ENCODE peak calls at places on chromosomes 5 and 9, in six cellular contexts. G is IMR-90, L is trophoblast cell, K is H1, R is mesenchymal stem cell, X is mesendoderm. A is an unnamed sample.

GRCh38 chr9:75083188-75083976 is 4.6 kb downstream of the NMRK1 start:
- DNase-seq in L (peak), K (peak), G (no peak), R (no peak), X (peak), A (no peak)

GRCh38 chr5:154863291-154864080 is 5.1 kb downstream of the CNOT8 start:
- DNase-seq in L (no peak), K (no peak), G (no peak), R (no peak), X (no peak), A (no peak)

GRCh38 chr9:118578467-118578866 is 790.8 kb downstream of the BRINP1 start:
- DNase-seq in G (no peak), R (peak), X (no peak), L (no peak), K (no peak), A (no peak)

GRCh38 chr9:131432597-131433301 is 38.9 kb downstream of the PRRC2B start:
- DNase-seq in X (peak), L (no peak), G (peak), R (peak), K (no peak), A (no peak)

GRCh38 chr5:169331292-169331852 is 30.4 kb upstream of the SLIT3 start:
- DNase-seq in X (peak), R (peak), L (peak), K (no peak), G (no peak), A (no peak)

GRCh38 chr9:107161338-107161737 is 121.7 kb upstream of the RAD23B start:
- DNase-seq in K (no peak), G (no peak), R (no peak), X (no peak), L (no peak), A (no peak)

GRCh38 chr5:98248949-98249348 is 524.5 kb upstream of the RGMB start:
- DNase-seq in L (peak), G (peak), K (no peak), X (no peak), R (peak), A (no peak)

GRCh38 chr5:179162351-179163235 is 102.4 kb downstream of the ZNF354C start:
- DNase-seq in X (no peak), L (no peak), K (no peak), G (no peak), R (no peak), A (no peak)

GRCh38 chr5:38871790-38872551 is 26.2 kb downstream of the OSMR start:
- DNase-seq in K (no peak), G (peak), R (peak), X (peak), L (peak), A (no peak)

GRCh38 chr5:173310861-173311515 is 17.2 kb downstream of the STC2 start:
- DNase-seq in X (no peak), R (no peak), G (peak), L (no peak), K (no peak), A (no peak)

GRCh38 chr9:107954303-107954702 is 464.7 kb upstream of the KLF4 start:
- DNase-seq in L (no peak), G (no peak), X (no peak), K (no peak), R (no peak), A (no peak)

GRCh38 chr9:91053824-91054223 is 252.2 kb downstream of the SYK start:
- DNase-seq in L (no peak), R (no peak), G (no peak), K (no peak), X (no peak), A (no peak)

GRCh38 chr5:4366628-4367027 is 771.0 kb downstream of the IRX1 start:
- DNase-seq in K (no peak), X (no peak), L (no peak), G (no peak), R (no peak), A (no peak)

GRCh38 chr9:133876144-133876543 is 116.0 kb downstream of the VAV2 start:
- DNase-seq in L (peak), K (peak), R (no peak), G (no peak), X (peak), A (no peak)

DNA sequence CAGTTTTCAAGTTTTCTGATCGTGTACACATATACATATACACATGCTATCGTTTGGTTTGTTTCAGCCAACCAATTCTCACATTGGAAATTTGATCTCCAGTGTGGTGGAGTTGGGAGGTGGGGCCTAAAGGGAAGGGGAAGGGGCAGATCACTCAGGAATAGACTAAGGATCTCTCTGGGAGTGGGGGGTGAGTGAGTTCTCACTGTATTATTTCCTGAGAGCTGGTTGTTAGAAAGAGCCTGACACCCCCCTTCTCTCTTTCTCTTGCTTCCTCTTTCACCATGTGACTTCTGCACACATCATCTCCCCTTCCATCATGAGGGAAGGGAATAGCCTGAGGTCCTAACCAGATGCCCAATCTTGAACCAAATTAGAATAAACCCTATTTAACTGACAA is 551.7 kb downstream of the MAT2B start:
- DNase-seq in K (no peak), L (no peak), G (no peak), X (peak), R (no peak), A (no peak)
- H2BK5ac ChIP-seq in K (no peak), L (no peak), G (no peak), X (no peak), R (no peak), A (no peak)

GRCh38 chr9:129334744-129335080 is 156.7 kb upstream of the IER5L start:
- DNase-seq in R (no peak), K (no peak), G (no peak), L (peak), X (no peak), A (no peak)
- H2BK5ac ChIP-seq in R (peak), K (peak), G (peak), L (peak), X (peak), A (peak)

DNA sequence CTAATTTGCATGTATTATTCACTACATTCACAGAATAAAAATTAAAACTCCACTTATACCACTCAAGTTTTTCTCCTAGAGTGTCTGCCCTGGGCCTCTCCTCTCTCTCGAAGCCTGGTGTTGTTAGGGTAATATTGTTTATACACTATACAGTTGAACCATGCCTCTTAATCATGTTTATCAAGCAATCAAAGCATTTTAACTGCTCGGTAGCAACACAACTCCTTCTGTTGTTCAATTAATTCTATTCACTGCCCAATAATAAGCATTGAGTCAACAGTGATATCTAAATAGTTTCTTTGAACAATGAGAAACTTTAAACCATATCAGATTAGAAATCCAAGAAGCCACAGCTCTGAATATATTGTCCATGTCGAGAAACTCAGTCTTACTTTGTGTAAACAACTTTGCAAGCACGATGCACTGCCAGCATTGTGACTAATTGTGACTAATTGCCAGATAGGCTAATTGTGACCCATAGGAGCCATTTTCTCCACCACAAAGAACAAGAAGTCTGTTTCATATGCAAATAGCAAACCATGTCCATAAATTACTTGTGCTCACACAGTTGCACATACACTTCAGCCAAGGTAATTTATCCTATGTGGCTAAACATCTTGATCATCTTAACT is at the start of gene DNAH5:
- DNase-seq in G (peak), R (peak), K (no peak), L (no peak), X (no peak), A (no peak)
- H2BK5ac ChIP-seq in G (no peak), R (no peak), K (no peak), L (no peak), X (no peak), A (no peak)

GRCh38 chr9:129138144-129138462 is 26.9 kb downstream of the PTPA start:
- DNase-seq in L (no peak), X (no peak), G (no peak), K (no peak), R (no peak), A (no peak)

GRCh38 chr9:129140397-129141065 is 29.3 kb downstream of the PTPA start:
- DNase-seq in L (peak), G (peak), R (peak), X (peak), K (peak), A (no peak)

GRCh38 chr9:129138476-129139232 is 27.4 kb downstream of the PTPA start:
- DNase-seq in R (peak), L (peak), G (peak), X (no peak), K (no peak), A (no peak)

GRCh38 chr9:129139993-129140396 is 28.8 kb downstream of the PTPA start:
- DNase-seq in X (peak), K (no peak), L (peak), R (peak), G (peak), A (peak)

DNA sequence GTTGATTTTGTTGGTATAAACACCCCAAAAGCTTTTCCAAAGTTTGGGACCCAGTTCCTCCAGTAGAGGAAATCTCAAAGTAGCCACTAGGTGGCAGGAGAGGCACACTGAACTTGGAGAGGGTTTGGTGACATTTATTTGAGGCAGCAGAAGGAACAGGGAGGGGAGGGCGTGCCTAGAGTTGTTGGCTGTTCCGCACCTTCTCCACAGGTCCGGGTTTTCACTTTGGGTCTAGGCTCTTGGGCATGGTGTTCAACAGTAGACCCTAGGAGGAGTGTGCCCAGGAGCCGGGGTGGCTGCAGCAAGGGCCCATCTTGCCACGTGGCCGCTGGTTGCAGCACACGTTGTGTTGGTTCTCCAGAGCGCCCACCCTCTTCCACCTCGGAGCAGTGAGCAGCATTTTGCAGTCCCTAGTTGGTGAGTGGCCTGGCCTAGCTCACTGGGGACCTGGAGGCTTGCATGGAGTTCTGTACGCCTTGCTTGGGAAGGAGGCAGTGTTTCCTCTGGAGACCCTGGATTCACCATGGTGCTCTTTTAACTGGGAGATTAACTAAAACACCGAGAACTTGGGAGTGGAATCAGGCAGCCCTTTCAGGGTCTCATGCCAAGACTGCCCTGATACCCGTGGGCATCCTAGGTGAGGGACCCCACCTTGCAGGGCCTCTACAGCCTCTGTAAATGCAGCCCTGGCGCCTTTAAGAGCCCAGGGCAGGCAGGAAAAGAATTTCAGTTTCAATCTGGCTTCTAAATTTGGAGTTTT is 28.2 kb downstream of the PTPA start:
- DNase-seq in X (peak), G (peak), R (peak), L (peak), K (peak), A (peak)
- H2BK5ac ChIP-seq in X (peak), G (peak), R (peak), L (peak), K (peak), A (peak)

GRCh38 chr5:115720888-115721287 is 95.1 kb upstream of the TMED7 start:
- DNase-seq in L (no peak), X (no peak), G (no peak), R (no peak), K (no peak), A (no peak)
- H2BK5ac ChIP-seq in L (no peak), X (no peak), G (no peak), R (no peak), K (no peak), A (no peak)

GRCh38 chr9:83981126-83981871 is 694 bp downstream of the RMI1 start:
- DNase-seq in L (peak), G (peak), X (peak), R (peak), K (no peak), A (no peak)
- H2BK5ac ChIP-seq in L (peak), G (peak), X (peak), R (peak), K (peak), A (peak)

GRCh38 chr5:109705596-109705995 is 15.9 kb downstream of the MAN2A1 start:
- DNase-seq in R (peak), G (peak), K (no peak), X (peak), L (peak), A (no peak)
- H2BK5ac ChIP-seq in R (no peak), G (no peak), K (no peak), X (no peak), L (no peak), A (no peak)

DNA sequence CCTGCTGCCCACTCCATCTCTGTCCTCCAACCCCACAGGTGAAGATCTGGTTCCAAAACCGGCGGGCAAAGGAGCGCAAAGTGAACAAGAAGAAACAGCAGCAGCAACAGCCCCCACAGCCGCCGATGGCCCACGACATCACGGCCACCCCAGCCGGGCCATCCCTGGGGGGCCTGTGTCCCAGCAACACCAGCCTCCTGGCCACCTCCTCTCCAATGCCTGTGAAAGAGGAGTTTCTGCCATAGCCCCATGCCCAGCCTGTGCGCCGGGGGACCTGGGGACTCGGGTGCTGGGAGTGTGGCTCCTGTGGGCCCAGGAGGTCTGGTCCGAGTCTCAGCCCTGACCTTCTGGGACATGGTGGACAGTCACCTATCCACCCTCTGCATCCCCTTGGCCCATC is 6.4 kb upstream of the SLC6A7 start:
- DNase-seq in X (no peak), R (no peak), K (no peak), G (no peak), L (no peak), A (no peak)
- H2BK5ac ChIP-seq in X (no peak), R (no peak), K (no peak), G (no peak), L (no peak), A (no peak)

DNA sequence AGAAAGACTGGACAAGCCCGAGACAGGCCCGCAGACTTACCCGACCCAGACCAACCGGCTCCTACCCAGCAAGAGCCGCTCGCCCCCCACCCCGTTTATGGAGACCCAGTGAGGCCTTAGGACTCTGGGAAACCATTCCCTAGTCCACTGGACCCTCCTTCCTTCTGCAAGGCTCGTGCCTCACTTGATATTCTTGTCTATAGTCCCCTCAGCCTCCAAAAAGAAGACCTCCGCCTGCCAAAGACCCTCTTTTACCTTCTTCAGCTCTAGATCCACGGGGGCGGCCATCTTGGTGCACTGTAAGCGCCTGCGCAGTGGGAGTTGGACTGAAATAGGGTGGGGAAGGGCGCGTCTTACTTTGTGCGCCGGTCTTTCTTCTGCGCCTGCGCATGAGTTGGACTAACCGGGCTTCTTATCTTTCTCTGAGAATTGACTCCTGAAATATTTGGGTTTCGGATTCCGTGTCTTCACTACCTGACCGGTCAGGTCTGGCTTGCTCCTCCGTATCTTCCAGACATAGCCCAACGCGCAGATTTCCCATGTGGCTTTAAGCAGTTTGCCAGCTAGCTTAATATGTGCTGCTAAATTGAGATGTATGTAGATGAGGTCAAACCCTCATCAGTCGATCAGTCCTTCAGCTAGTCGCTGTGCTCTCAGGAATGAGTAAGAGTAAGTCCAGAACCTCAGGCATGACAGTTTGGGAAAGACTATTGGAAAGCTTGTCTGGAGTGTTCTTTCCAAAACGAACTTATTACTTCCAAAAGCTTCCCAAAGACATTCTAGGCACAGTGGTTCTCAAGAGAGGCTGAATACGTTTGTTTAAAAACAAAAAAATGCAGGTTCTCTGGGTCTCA is at the start of gene PFDN1:
- DNase-seq in G (peak), R (peak), X (peak), L (peak), K (peak), A (peak)
- H2BK5ac ChIP-seq in G (peak), R (peak), X (no peak), L (peak), K (peak), A (no peak)

GRCh38 chr5:83077662-83078261 is 415 bp downstream of the XRCC4 start:
- DNase-seq in L (peak), R (peak), K (peak), X (peak), G (peak), A (no peak)
- H2BK5ac ChIP-seq in L (no peak), R (peak), K (peak), X (no peak), G (peak), A (no peak)

A was measured in neuronal stem cell.